ENCODE peak calls at places on chromosomes 4 and X, in seven cellular contexts. E is ascending aorta, T is pancreas, X is Peyer's patch, J is cardiac muscle cell, Z is small intestine, L is stomach. A is an unnamed sample.

GRCh38 chr4:34771632-34772031 is 1472.7 kb downstream of the ARAP2 start:
- DNase-seq in E (no peak), T (no peak), X (no peak), J (no peak), Z (no peak), L (no peak), A (no peak)

GRCh38 chrX:20240201-20240600 is 26.5 kb downstream of the RPS6KA3 start:
- DNase-seq in E (no peak), T (no peak), X (no peak), J (no peak), Z (no peak), L (no peak), A (no peak)

GRCh38 chr4:42492977-42493376 is 95.7 kb downstream of the SHISA3 start:
- DNase-seq in E (no peak), T (no peak), X (no peak), J (no peak), Z (peak; percentile 62), L (no peak), A (no peak)

GRCh38 chrX:71198066-71198465 is 25.0 kb upstream of the GJB1 start:
- DNase-seq in E (no peak), T (no peak), X (no peak), J (no peak), Z (peak; percentile 64), L (no peak), A (no peak)

GRCh38 chr4:27149541-27150212 is 289.0 kb downstream of the STIM2 start:
- DNase-seq in E (no peak), T (no peak), X (no peak), J (no peak), Z (no peak), L (no peak), A (no peak)

GRCh38 chr4:62517721-62518120 is 1317.6 kb downstream of the ADGRL3 start:
- DNase-seq in E (no peak), T (no peak), X (no peak), J (no peak), Z (no peak), L (no peak), A (no peak)

GRCh38 chrX:153647461-153648357 is 706 bp downstream of the DUSP9 start:
- DNase-seq in E (no peak), T (no peak), X (peak; percentile 16), J (no peak), Z (no peak), L (no peak), A (no peak)

GRCh38 chrX:77160301-77160700 is 286.9 kb upstream of the FGF16 start:
- DNase-seq in E (no peak), T (no peak), X (no peak), J (no peak), Z (no peak), L (no peak), A (no peak)

GRCh38 chr4:129561886-129562285 is 465.9 kb downstream of the C4orf33 start:
- DNase-seq in E (no peak), T (no peak), X (no peak), J (no peak), Z (no peak), L (no peak), A (no peak)

GRCh38 chrX:109535578-109535977 is 1.1 kb upstream of the NXT2 start:
- DNase-seq in E (no peak), T (no peak), X (no peak), J (no peak), Z (no peak), L (no peak), A (no peak)

GRCh38 chrX:57155171-57155570 is 18.0 kb upstream of the SPIN2A start:
- DNase-seq in E (no peak), T (no peak), X (no peak), J (no peak), Z (peak; percentile 0), L (no peak), A (no peak)

GRCh38 chr4:159278399-159278798 is 175.5 kb downstream of the RAPGEF2 start:
- DNase-seq in E (no peak), T (no peak), X (no peak), J (no peak), Z (no peak), L (no peak), A (no peak)

GRCh38 chrX:37714479-37714878 is 28.9 kb downstream of the XK start:
- DNase-seq in E (no peak), T (no peak), X (no peak), J (no peak), Z (no peak), L (no peak), A (no peak)

GRCh38 chr4:152255437-152255836 is 280.5 kb downstream of the FBXW7 start:
- DNase-seq in E (no peak), T (no peak), X (no peak), J (peak; percentile 37), Z (no peak), L (no peak), A (no peak)

GRCh38 chr4:2256781-2257191 is 5.1 kb downstream of the MXD4 start:
- DNase-seq in E (peak; percentile 71), T (peak; percentile 27), X (no peak), J (no peak), Z (no peak), L (peak; percentile 63), A (no peak)

GRCh38 chr4:4225915-4226605 is 669 bp downstream of the OTOP1 start:
- DNase-seq in E (no peak), T (no peak), X (no peak), J (no peak), Z (no peak), L (no peak), A (no peak)

GRCh38 chrX:119605398-119605738 is 856 bp downstream of the NKRF start:
- DNase-seq in E (no peak), T (no peak), X (no peak), J (peak; percentile 1), Z (peak; percentile 16), L (no peak), A (no peak)

GRCh38 chr4:40193018-40193571 is 3.7 kb upstream of the RHOH start:
- DNase-seq in E (no peak), T (no peak), X (no peak), J (no peak), Z (no peak), L (no peak), A (no peak)

GRCh38 chr4:55125763-55126541 is 557 bp upstream of the KDR start:
- DNase-seq in E (no peak), T (no peak), X (no peak), J (peak; percentile 36), Z (no peak), L (no peak), A (no peak)

GRCh38 chr4:76199664-76200211 is 13.9 kb downstream of the SCARB2 start:
- DNase-seq in E (no peak), T (no peak), X (peak; percentile 62), J (no peak), Z (peak; percentile 85), L (peak; percentile 43), A (no peak)

GRCh38 chr4:15744016-15744415 is 34.1 kb upstream of the CD38 start:
- DNase-seq in E (no peak), T (no peak), X (no peak), J (no peak), Z (no peak), L (no peak), A (no peak)

GRCh38 chr4:2501034-2501594 is 32.2 kb downstream of the RNF4 start:
- DNase-seq in E (no peak), T (no peak), X (no peak), J (no peak), Z (no peak), L (no peak), A (no peak)

GRCh38 chrX:63657821-63658220 is 127.2 kb downstream of the ARHGEF9 start:
- DNase-seq in E (peak; percentile 68), T (no peak), X (no peak), J (peak; percentile 7), Z (no peak), L (no peak), A (no peak)

GRCh38 chr4:56686537-56687231 is 5.6 kb upstream of the HOPX start:
- DNase-seq in E (no peak), T (no peak), X (no peak), J (no peak), Z (no peak), L (no peak), A (no peak)

GRCh38 chr4:142334931-142335330 is 511.2 kb downstream of the INPP4B start:
- DNase-seq in E (no peak), T (no peak), X (no peak), J (no peak), Z (no peak), L (no peak), A (no peak)

GRCh38 chr4:25756503-25756902 is 100.9 kb downstream of the SLC34A2 start:
- DNase-seq in E (no peak), T (no peak), X (no peak), J (no peak), Z (no peak), L (no peak), A (no peak)

GRCh38 chrX:153504445-153505016 is 9.8 kb downstream of the BGN start:
- DNase-seq in E (no peak), T (no peak), X (no peak), J (no peak), Z (no peak), L (no peak), A (no peak)

DNA sequence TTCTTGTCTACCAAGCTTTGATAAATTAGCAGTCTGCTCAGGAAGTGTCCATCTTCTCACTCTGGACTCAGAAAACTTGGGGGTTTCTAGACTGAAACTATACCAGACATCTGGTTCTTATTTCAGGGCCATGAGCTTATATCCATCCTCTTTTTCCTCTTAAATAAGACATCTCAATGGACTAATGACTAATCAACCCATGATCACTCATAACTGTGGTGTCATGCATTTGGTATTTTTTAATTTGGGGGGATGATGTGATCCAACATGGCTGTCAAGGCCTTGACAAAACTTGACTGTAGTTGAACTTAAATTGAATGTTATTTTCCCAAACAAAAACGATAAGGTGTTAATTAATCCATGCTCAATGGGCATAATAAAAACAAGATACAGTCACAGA is 87.8 kb downstream of the GPRASP3 start:
- DNase-seq in E (no peak), T (no peak), X (no peak), J (no peak), Z (no peak), L (no peak), A (no peak)
- H3K36me3 ChIP-seq in E (no peaks in the 10 kb centered on the region), T (no peaks in the 10 kb centered on the region), X (no peaks in the 10 kb centered on the region), J (no peaks in the 10 kb centered on the region), Z (no peaks in the 10 kb centered on the region), L (no peaks in the 10 kb centered on the region), A (no peaks in the 10 kb centered on the region)

GRCh38 chr4:118834070-118834469 is 1.9 kb downstream of the SEC24D start:
- DNase-seq in E (no peak), T (no peak), X (no peak), J (no peak), Z (peak; percentile 41), L (no peak), A (no peak)
- H3K4me3 ChIP-seq in E (peak overlapping the region; percentile 97), T (peak overlapping the region; percentile 86), X (no peak overlapping the region), J (no peak overlapping the region), Z (no peak overlapping the region), L (peak overlapping the region; percentile 81), A (no peak overlapping the region)

DNA sequence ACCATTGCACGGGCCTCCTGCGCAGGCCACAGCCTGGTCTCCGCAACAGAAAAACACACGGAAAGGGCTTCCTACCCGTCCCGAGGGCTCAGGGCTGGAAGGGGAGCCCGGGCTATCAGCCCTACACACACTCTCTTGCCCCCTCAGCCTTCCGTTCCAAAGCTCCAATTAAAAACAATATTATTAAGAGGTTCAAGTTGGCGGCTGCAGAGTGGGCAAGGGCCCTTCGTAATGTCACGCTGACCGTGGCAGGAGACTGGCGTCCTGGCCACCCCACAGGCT is 220.5 kb upstream of the PSAPL1 start:
- DNase-seq in E (no peak), T (no peak), X (no peak), J (no peak), Z (no peak), L (no peak), A (no peak)
- H3K27ac ChIP-seq in E (no peak overlapping the region), T (no peak overlapping the region), X (no peak overlapping the region), J (peak overlapping the region; percentile 40), Z (no peak overlapping the region), L (no peak overlapping the region), A (no peak overlapping the region)

GRCh38 chr4:12595986-12596385 is 888.2 kb downstream of the RAB28 start:
- DNase-seq in E (no peak), T (no peak), X (no peak), J (no peak), Z (no peak), L (no peak), A (no peak)
- H3K36me3 ChIP-seq in E (no peaks in the 10 kb centered on the region), T (no peaks in the 10 kb centered on the region), X (no peaks in the 10 kb centered on the region), J (no peaks in the 10 kb centered on the region), Z (no peaks in the 10 kb centered on the region), L (no peaks in the 10 kb centered on the region), A (no peaks in the 10 kb centered on the region)

A was measured in esophagus squamous epithelium.